ENCODE peak calls at places on chromosomes 16 and 17, in four cellular contexts. F, J, G and O are unnamed samples. For H3K4me1, the result is how much of the 10 kb centered on the place peaks cover.

GRCh38 chr16:75433732-75434413 is 570 bp upstream of the CFDP1 start:
- DNase-seq in G (peak), J (peak), F (no peak), O (peak)

GRCh38 chr17:82353484-82353883 is 5.6 kb upstream of the TEX19 start:
- DNase-seq in F (no peak), J (no peak), G (no peak), O (no peak)

GRCh38 chr17:21355586-21355985 is 20.6 kb upstream of the KCNJ12 start:
- DNase-seq in F (no peak), J (no peak), G (no peak), O (peak)

GRCh38 chr17:6439951-6440350 is 4.3 kb upstream of the PIMREG start:
- DNase-seq in F (no peak), G (no peak), J (no peak), O (no peak)

GRCh38 chr16:8588703-8589292 is 1.5 kb downstream of the TMEM114 start:
- DNase-seq in F (no peak), G (no peak), J (no peak), O (no peak)

GRCh38 chr16:88534731-88535141 is 35.5 kb upstream of the ZC3H18 start:
- DNase-seq in J (peak), G (no peak), F (peak), O (peak)

GRCh38 chr17:62869885-62870580 is 61.9 kb upstream of the MARCHF10 start:
- DNase-seq in G (no peak), J (no peak), F (no peak), O (no peak)

GRCh38 chr16:67546761-67547422 is 15.4 kb upstream of the CTCF start:
- DNase-seq in G (peak), J (peak), F (peak), O (peak)

GRCh38 chr16:10386517-10387377 is 886 bp downstream of the ATF7IP2 start:
- DNase-seq in F (no peak), J (no peak), G (no peak), O (no peak)

GRCh38 chr16:89268987-89269735 is 51.7 kb downstream of the ZNF778 start:
- DNase-seq in G (no peak), J (peak), F (no peak), O (no peak)

GRCh38 chr16:70702624-70703023 is 16.8 kb upstream of the MTSS2 start:
- DNase-seq in G (no peak), J (no peak), F (no peak), O (no peak)

GRCh38 chr17:40320771-40321501 is 12.0 kb downstream of the RARA start:
- DNase-seq in J (no peak), F (no peak), G (peak), O (peak)
- TF ChIP-seq POLR2A in J (peak), F (no peak), G (no peak), O (no peak)

GRCh38 chr17:72187544-72187943 is 66.7 kb downstream of the SOX9 start:
- DNase-seq in F (no peak), G (peak), J (peak), O (no peak)

GRCh38 chr17:72183194-72183685 is 62.4 kb downstream of the SOX9 start:
- DNase-seq in G (no peak), J (no peak), F (no peak), O (no peak)

GRCh38 chr17:72185571-72185970 is 64.8 kb downstream of the SOX9 start:
- DNase-seq in G (no peak), F (no peak), J (no peak), O (no peak)

GRCh38 chr17:72182256-72182890 is 61.6 kb downstream of the SOX9 start:
- DNase-seq in F (no peak), J (no peak), G (no peak), O (no peak)

DNA sequence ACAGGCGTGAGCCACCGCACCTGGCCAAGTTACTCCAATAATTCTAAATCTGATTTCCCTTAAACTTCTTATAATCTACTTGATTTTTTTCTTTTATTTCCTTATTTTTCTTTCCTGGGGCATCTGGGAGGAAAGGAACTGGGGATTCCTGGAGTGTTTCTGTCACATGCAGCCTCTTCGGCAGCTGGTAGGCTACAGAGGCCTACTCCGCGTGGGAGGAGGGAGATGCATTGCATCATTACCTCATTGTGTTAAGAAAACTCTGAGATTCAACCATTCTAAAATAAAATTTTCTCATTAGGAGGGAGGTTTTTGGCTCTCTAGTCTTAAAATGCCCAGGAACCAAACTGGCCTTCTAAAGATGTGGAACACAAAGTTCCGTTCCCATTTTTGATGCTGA is 64.0 kb downstream of the SOX9 start:
- DNase-seq in G (no peak), F (no peak), J (no peak), O (no peak)
- H3K4me1 ChIP-seq in G (under half), F (under half), J (under half), O (under half)

GRCh38 chr17:7576432-7576937 is 3.0 kb upstream of the CD68 start:
- DNase-seq in J (no peak), G (no peak), F (no peak), O (no peak)

GRCh38 chr17:7575481-7575883 is 4.0 kb upstream of the CD68 start:
- DNase-seq in G (no peak), J (no peak), F (no peak), O (no peak)

GRCh38 chr17:7574176-7574953 is 5.1 kb upstream of the CD68 start:
- DNase-seq in F (no peak), J (no peak), G (no peak), O (no peak)

GRCh38 chr17:7577327-7578199 is 1.9 kb upstream of the CD68 start:
- DNase-seq in G (no peak), J (no peak), F (no peak), O (no peak)

GRCh38 chr17:7575959-7576358 is 3.5 kb upstream of the CD68 start:
- DNase-seq in F (no peak), J (no peak), G (no peak), O (no peak)
- H3K27ac ChIP-seq in F (no peak), J (no peak), G (no peak), O (no peak)

GRCh38 chr16:85166699-85167588 is 54.7 kb upstream of the CIBAR2 start:
- DNase-seq in F (no peak), J (peak), G (no peak), O (no peak)

GRCh38 chr16:85167589-85168537 is 55.6 kb upstream of the CIBAR2 start:
- DNase-seq in G (no peak), J (no peak), F (no peak), O (no peak)

GRCh38 chr16:85170066-85171003 is 58.1 kb upstream of the CIBAR2 start:
- DNase-seq in F (no peak), J (no peak), G (no peak), O (no peak)

GRCh38 chr16:85169333-85170065 is 57.2 kb upstream of the CIBAR2 start:
- DNase-seq in G (no peak), J (no peak), F (no peak), O (no peak)

GRCh38 chr16:85168732-85169256 is 56.5 kb upstream of the CIBAR2 start:
- DNase-seq in G (no peak), F (no peak), J (peak), O (no peak)
- TF ChIP-seq POLR2A in G (no peak), F (no peak), J (no peak), O (no peak)

GRCh38 chr16:54446639-54447038 is 160.1 kb upstream of the IRX3 start:
- DNase-seq in F (no peak), J (no peak), G (peak), O (no peak)
- H3K4me1 ChIP-seq in F (under half), J (under half), G (under half), O (under half)